ENCODE peak calls at places on chromosome 17, in eight cellular contexts. J, V, Q, P, M, U, L and B are unnamed samples.
A peak's percentile ranks its signal among the peaks of the same experiment; 100 is the strongest.

GRCh38 chr17:69702078-69702477 is 287.6 kb downstream of the MAP2K6 start:
- DNase-seq in V (no peak), M (no peak), Q (no peak), L (no peak), P (no peak), U (no peak), J (no peak), B (no peak)

GRCh38 chr17:8725881-8726280 is 18.8 kb downstream of the CCDC42 start:
- DNase-seq in V (no peak), M (no peak), J (no peak), U (no peak), Q (no peak), L (no peak), P (no peak), B (no peak)

GRCh38 chr17:10295728-10296343 is 77.0 kb downstream of the MYH13 start:
- DNase-seq in Q (no peak), L (peak; percentile 33), P (no peak), U (peak; percentile 54), J (no peak), M (no peak), V (peak; percentile 75), B (no peak)

GRCh38 chr17:80124351-80124981 is 22.5 kb downstream of the EIF4A3 start:
- DNase-seq in M (no peak), J (no peak), U (no peak), Q (peak; percentile 27), L (no peak), V (peak; percentile 49), P (no peak), B (no peak)

GRCh38 chr17:56478836-56479447 is 114.6 kb upstream of the NOG start:
- DNase-seq in J (no peak), U (no peak), P (no peak), M (no peak), V (peak; percentile 39), Q (no peak), L (peak; percentile 21), B (peak; percentile 9)

GRCh38 chr17:81832608-81833159 is 407 bp downstream of the MCRIP1 start:
- DNase-seq in V (no peak), Q (no peak), M (no peak), J (peak; percentile 69), U (no peak), P (peak; percentile 73), L (peak; percentile 55), B (no peak)

GRCh38 chr17:83148317-83149044 is 69.1 kb downstream of the METRNL start:
- DNase-seq in Q (no peak), M (no peak), P (no peak), L (no peak), V (no peak), U (no peak), J (no peak), B (no peak)

GRCh38 chr17:35743911-35744328 is 9.1 kb downstream of the GAS2L2 start:
- DNase-seq in L (peak; percentile 25), Q (no peak), M (no peak), P (no peak), J (no peak), U (no peak), V (peak; percentile 72), B (no peak)

GRCh38 chr17:36934759-36935630 is 2.3 kb upstream of the LHX1 start:
- DNase-seq in J (no peak), M (no peak), V (peak; percentile 79), Q (no peak), P (no peak), L (no peak), U (no peak), B (peak; percentile 62)

GRCh38 chr17:72419866-72420774 is 299.3 kb downstream of the SOX9 start:
- DNase-seq in J (no peak), Q (no peak), V (no peak), L (peak; percentile 52), M (no peak), U (no peak), P (no peak), B (no peak)

GRCh38 chr17:36978810-36979584 is 30.2 kb downstream of the AATF start:
- DNase-seq in J (no peak), P (no peak), U (no peak), Q (no peak), M (no peak), L (no peak), V (no peak), B (no peak)

GRCh38 chr17:56440391-56440790 is 153.1 kb upstream of the NOG start:
- DNase-seq in U (no peak), P (no peak), J (no peak), V (no peak), Q (no peak), M (no peak), L (no peak), B (no peak)

GRCh38 chr17:35726609-35727460 is 4.6 kb upstream of the RASL10B start:
- DNase-seq in U (no peak), J (peak; percentile 68), Q (no peak), M (no peak), P (no peak), L (peak; percentile 34), V (peak; percentile 89), B (peak; percentile 94)

GRCh38 chr17:75084039-75084660 is 3.6 kb upstream of the SLC16A5 start:
- DNase-seq in U (no peak), J (no peak), L (no peak), V (no peak), Q (no peak), P (no peak), M (no peak), B (no peak)

GRCh38 chr17:12229315-12229714 is 208.6 kb downstream of the MAP2K4 start:
- DNase-seq in V (no peak), M (no peak), L (no peak), J (no peak), U (no peak), P (no peak), Q (no peak), B (no peak)

GRCh38 chr17:46727572-46728348 is 90.7 kb downstream of the WNT3 start:
- DNase-seq in J (no peak), M (no peak), U (no peak), Q (no peak), V (no peak), L (no peak), P (no peak), B (no peak)

GRCh38 chr17:11245792-11246191 is 4.8 kb downstream of the SHISA6 start:
- DNase-seq in M (no peak), P (no peak), V (no peak), L (no peak), U (no peak), J (no peak), Q (no peak), B (no peak)

GRCh38 chr17:21283482-21284318 is 811 bp upstream of the MAP2K3 start:
- DNase-seq in V (no peak), Q (peak; percentile 52), M (no peak), P (no peak), U (no peak), J (no peak), L (no peak), B (no peak)

GRCh38 chr17:7262192-7263070 is at the start of gene CLDN7:
- DNase-seq in L (no peak), J (no peak), P (peak; percentile 92), Q (peak; percentile 52), M (no peak), V (no peak), U (peak; percentile 90), B (no peak)

GRCh38 chr17:73307130-73307529 is 4.7 kb downstream of the CDC42EP4 start:
- DNase-seq in P (no peak), U (no peak), L (no peak), M (no peak), J (no peak), V (no peak), Q (peak; percentile 78), B (no peak)

DNA sequence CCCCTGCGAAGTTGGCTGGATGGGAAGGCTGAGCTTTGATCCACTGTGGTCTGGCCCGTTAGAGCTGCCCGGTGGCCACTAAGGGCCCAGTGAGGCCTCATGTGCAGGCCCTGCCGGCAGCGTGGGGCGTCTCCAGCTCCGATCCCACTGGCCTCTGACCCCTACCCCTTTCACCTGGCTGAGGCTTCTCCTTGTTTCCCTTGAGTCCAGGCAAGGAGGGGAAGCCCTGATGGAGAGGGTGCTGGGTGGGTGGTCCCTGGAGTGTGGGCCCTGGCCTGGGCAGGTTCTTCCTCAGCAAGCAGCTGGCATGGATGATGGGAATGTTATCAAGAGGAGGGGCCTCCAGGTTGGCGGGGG is 356.8 kb downstream of the SEC14L1 start:
- DNase-seq in L (no peak), Q (no peak), M (no peak), P (no peak), V (no peak), J (peak; percentile 52), U (no peak), B (no peak)
- H3K36me3 ChIP-seq in L (peaks cover 91% of the 10 kb centered on the region), Q (peaks cover 91% of the 10 kb centered on the region), M (peaks cover 41% of the 10 kb centered on the region), P (peaks cover 74% of the 10 kb centered on the region), V (no peaks in the 10 kb centered on the region), J (peaks cover 49% of the 10 kb centered on the region), U (no peaks in the 10 kb centered on the region), B (peaks cover 70% of the 10 kb centered on the region)

DNA sequence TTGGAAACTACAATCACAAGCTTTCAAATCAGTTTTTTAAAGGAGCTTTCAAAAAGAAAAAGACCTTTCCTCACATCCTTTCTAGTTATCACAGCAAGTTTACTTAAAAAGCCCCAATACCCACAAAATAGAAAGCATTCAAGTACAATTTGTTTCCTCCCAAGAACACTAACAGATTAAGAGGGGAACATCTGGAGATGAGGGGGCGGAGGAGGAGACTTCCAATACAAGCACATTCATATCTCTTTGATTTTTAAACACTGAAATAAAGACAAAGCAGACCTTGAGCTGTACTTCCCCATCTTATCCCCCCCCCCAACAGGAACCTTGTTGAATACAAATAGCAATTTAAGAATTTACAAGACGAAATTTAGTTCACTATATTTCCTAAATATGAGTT is 2.0 kb downstream of the YWHAE start:
- DNase-seq in M (no peak), V (no peak), P (no peak), J (no peak), L (no peak), U (no peak), Q (no peak), B (no peak)
- H3K4me1 ChIP-seq in M (peaks cover 54% of the 10 kb centered on the region), V (peaks cover 19% of the 10 kb centered on the region), P (peaks cover 61% of the 10 kb centered on the region), J (peaks cover 35% of the 10 kb centered on the region), L (peaks cover 45% of the 10 kb centered on the region), U (peaks cover 16% of the 10 kb centered on the region), Q (peaks cover 64% of the 10 kb centered on the region), B (no peaks in the 10 kb centered on the region)

GRCh38 chr17:57662644-57663308 is 82.3 kb downstream of the CCDC182 start:
- DNase-seq in M (peak; percentile 17), Q (peak; percentile 92), P (peak; percentile 93), V (peak; percentile 90), U (peak; percentile 94), L (no peak), J (peak; percentile 98), B (peak; percentile 100)
- H3K4me3 ChIP-seq in M (no peak overlapping the region), Q (peak overlapping the region; percentile 39), P (peak overlapping the region; percentile 45), V (peak overlapping the region; percentile 29), U (no peak overlapping the region), L (no peak overlapping the region), J (peak overlapping the region; percentile 50), B (peak overlapping the region; percentile 37)

GRCh38 chr17:48850792-48851325 is 20.0 kb downstream of the CALCOCO2 start:
- DNase-seq in L (no peak), U (no peak), V (no peak), P (no peak), M (no peak), Q (no peak), J (no peak), B (no peak)

GRCh38 chr17:48856122-48856821 is 25.4 kb downstream of the CALCOCO2 start:
- DNase-seq in L (no peak), M (no peak), J (no peak), U (no peak), V (no peak), Q (no peak), P (no peak), B (no peak)

GRCh38 chr17:48854774-48855476 is 24.1 kb downstream of the CALCOCO2 start:
- DNase-seq in P (no peak), L (no peak), Q (no peak), M (no peak), V (no peak), J (no peak), U (no peak), B (no peak)

GRCh38 chr17:48852251-48852650 is 21.4 kb downstream of the CALCOCO2 start:
- DNase-seq in L (no peak), V (no peak), M (no peak), J (no peak), P (no peak), Q (no peak), U (no peak), B (no peak)
- H3K36me3 ChIP-seq in L (peaks cover 14% of the 10 kb centered on the region), V (peaks cover 22% of the 10 kb centered on the region), M (peaks cover 46% of the 10 kb centered on the region), J (peaks cover 97% of the 10 kb centered on the region), P (peaks cover 97% of the 10 kb centered on the region), Q (peaks cover 98% of the 10 kb centered on the region), U (peaks cover 66% of the 10 kb centered on the region), B (peaks cover 6% of the 10 kb centered on the region)